ENCODE peak calls at places on chromosomes 13 and 19, in five cellular contexts. V is GM23338; K is psoas muscle; T is naive thymus-derived CD4-positive, alpha-beta T cell; L is PC-3. E is an unnamed sample.

GRCh38 chr19:54114340-54114826 is 1.1 kb downstream of the TFPT start:
- ATAC-seq in K (no peak), T (peak; percentile 21), L (peak; percentile 63), V (peak; percentile 17), E (no peak)

GRCh38 chr13:32733685-32734084 is 147.4 kb downstream of the PDS5B start:
- ATAC-seq in K (no peak), T (no peak), V (no peak), L (no peak), E (no peak)

GRCh38 chr19:6639439-6639838 is 30.5 kb downstream of the TNFSF14 start:
- ATAC-seq in L (peak; percentile 66), K (no peak), V (no peak), T (no peak), E (no peak)

GRCh38 chr19:16661480-16662034 is 618 bp downstream of the TMEM38A start:
- ATAC-seq in V (peak; percentile 3), K (peak; percentile 24), T (no peak), L (no peak), E (no peak)

GRCh38 chr13:93413972-93414717 is 187.5 kb downstream of the GPC6 start:
- ATAC-seq in T (no peak), K (no peak), L (no peak), V (peak; percentile 66), E (peak; percentile 28)

GRCh38 chr13:76764429-76764828 is 121.8 kb downstream of the KCTD12 start:
- ATAC-seq in K (peak; percentile 83), L (peak; percentile 61), V (no peak), T (peak; percentile 66), E (peak; percentile 92)

GRCh38 chr19:41776700-41777099 is 19.7 kb upstream of the CEACAM3 start:
- ATAC-seq in T (no peak), V (no peak), L (no peak), K (no peak), E (no peak)

GRCh38 chr19:45791744-45792481 is 732 bp downstream of the DMWD start:
- ATAC-seq in K (no peak), V (no peak), L (no peak), T (no peak), E (no peak)

GRCh38 chr19:41923045-41923788 is 5.0 kb downstream of the ERFL start:
- ATAC-seq in V (no peak), K (no peak), T (no peak), L (no peak), E (no peak)

GRCh38 chr19:51873097-51873496 is 14.7 kb downstream of the ZNF577 start:
- ATAC-seq in V (no peak), L (no peak), T (no peak), K (no peak), E (no peak)

GRCh38 chr13:36438594-36439483 is 6.5 kb downstream of the CCNA1 start:
- ATAC-seq in T (no peak), K (no peak), V (no peak), L (peak; percentile 80), E (no peak)

GRCh38 chr13:110907951-110908898 is 6.6 kb downstream of the ANKRD10 start:
- ATAC-seq in T (no peak), V (peak; percentile 86), K (peak; percentile 61), L (peak; percentile 90), E (no peak)

GRCh38 chr13:40656358-40656757 is 10.1 kb downstream of the FOXO1 start:
- ATAC-seq in L (no peak), T (no peak), K (no peak), V (no peak), E (no peak)

GRCh38 chr13:101712026-101712348 is 259.5 kb downstream of the ITGBL1 start:
- ATAC-seq in V (no peak), T (no peak), K (peak; percentile 13), L (no peak), E (peak; percentile 46)

GRCh38 chr19:33291623-33292534 is 10.5 kb downstream of the CEBPA start:
- ATAC-seq in V (no peak), T (no peak), K (no peak), L (no peak), E (no peak)
- H3K4me1 ChIP-seq in V (no peaks in the 10 kb centered on the region), T (no peaks in the 10 kb centered on the region), K (peaks cover 18% of the 10 kb centered on the region), L (peaks cover 43% of the 10 kb centered on the region), E (no peaks in the 10 kb centered on the region)

GRCh38 chr19:1850809-1851544 is 2.7 kb upstream of the REXO1 start:
- ATAC-seq in K (no peak), T (no peak), V (no peak), L (no peak), E (no peak)
- H3K4me1 ChIP-seq in K (peaks cover 29% of the 10 kb centered on the region), T (peaks cover 65% of the 10 kb centered on the region), V (peaks cover 21% of the 10 kb centered on the region), L (peaks cover 8% of the 10 kb centered on the region), E (peaks cover 65% of the 10 kb centered on the region)

GRCh38 chr19:10294368-10294697 is 4.6 kb downstream of the ICAM5 start:
- ATAC-seq in T (no peak), V (peak; percentile 12), L (no peak), K (no peak), E (no peak)

GRCh38 chr19:10292789-10293636 is 3.3 kb downstream of the ICAM5 start:
- ATAC-seq in K (no peak), L (no peak), T (no peak), V (peak; percentile 0), E (no peak)

GRCh38 chr19:10293637-10294367 is 4.0 kb downstream of the ICAM5 start:
- ATAC-seq in T (no peak), K (no peak), L (no peak), V (no peak), E (no peak)

GRCh38 chr19:10295305-10295846 is 5.6 kb downstream of the ICAM5 start:
- ATAC-seq in V (peak; percentile 12), K (no peak), L (no peak), T (peak; percentile 80), E (no peak)

GRCh38 chr19:10295847-10296591 is 6.3 kb downstream of the ICAM5 start:
- ATAC-seq in K (no peak), T (no peak), V (peak; percentile 4), L (no peak), E (no peak)
- H3K4me1 ChIP-seq in K (peaks cover 16% of the 10 kb centered on the region), T (peaks cover 39% of the 10 kb centered on the region), V (peaks cover 8% of the 10 kb centered on the region), L (peaks cover 8% of the 10 kb centered on the region), E (no peaks in the 10 kb centered on the region)

GRCh38 chr13:48266150-48266549 is 33.1 kb downstream of the ITM2B start:
- ATAC-seq in L (no peak), K (no peak), V (no peak), T (no peak), E (no peak)
- H3K4me1 ChIP-seq in L (peaks cover 12% of the 10 kb centered on the region), K (peaks cover 16% of the 10 kb centered on the region), V (peaks cover 6% of the 10 kb centered on the region), T (peaks cover 22% of the 10 kb centered on the region), E (no peaks in the 10 kb centered on the region)

DNA sequence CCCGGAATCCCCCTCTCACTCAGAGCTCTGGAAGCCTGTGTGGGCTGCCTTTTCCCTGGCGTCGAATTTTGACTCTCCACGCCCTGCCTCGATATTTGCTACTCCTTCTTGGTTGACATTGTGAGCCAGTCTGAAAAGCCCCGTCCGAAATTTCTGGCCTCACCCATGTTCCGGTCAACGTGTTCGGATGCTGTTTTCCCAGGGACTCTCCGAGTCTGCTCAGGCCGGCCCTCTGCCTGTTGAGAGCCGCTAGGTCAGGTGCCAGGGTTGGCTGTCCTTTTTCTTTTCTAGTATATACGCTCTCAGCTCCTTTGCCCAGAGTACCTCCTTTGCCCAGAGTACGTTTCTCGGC is 6.8 kb upstream of the DGKH start:
- ATAC-seq in V (peak; percentile 69), T (no peak), L (peak; percentile 49), K (peak; percentile 38), E (peak; percentile 23)
- H3K4me1 ChIP-seq in V (peaks cover 14% of the 10 kb centered on the region), T (peaks cover 7% of the 10 kb centered on the region), L (peaks cover 30% of the 10 kb centered on the region), K (no peaks in the 10 kb centered on the region), E (peaks cover 37% of the 10 kb centered on the region)

GRCh38 chr13:29566206-29566605 is 29.3 kb downstream of the SLC7A1 start:
- ATAC-seq in T (no peak), K (no peak), V (no peak), L (no peak), E (no peak)
- H3K4me1 ChIP-seq in T (no peaks in the 10 kb centered on the region), K (no peaks in the 10 kb centered on the region), V (peaks cover 89% of the 10 kb centered on the region), L (no peaks in the 10 kb centered on the region), E (no peaks in the 10 kb centered on the region)

DNA sequence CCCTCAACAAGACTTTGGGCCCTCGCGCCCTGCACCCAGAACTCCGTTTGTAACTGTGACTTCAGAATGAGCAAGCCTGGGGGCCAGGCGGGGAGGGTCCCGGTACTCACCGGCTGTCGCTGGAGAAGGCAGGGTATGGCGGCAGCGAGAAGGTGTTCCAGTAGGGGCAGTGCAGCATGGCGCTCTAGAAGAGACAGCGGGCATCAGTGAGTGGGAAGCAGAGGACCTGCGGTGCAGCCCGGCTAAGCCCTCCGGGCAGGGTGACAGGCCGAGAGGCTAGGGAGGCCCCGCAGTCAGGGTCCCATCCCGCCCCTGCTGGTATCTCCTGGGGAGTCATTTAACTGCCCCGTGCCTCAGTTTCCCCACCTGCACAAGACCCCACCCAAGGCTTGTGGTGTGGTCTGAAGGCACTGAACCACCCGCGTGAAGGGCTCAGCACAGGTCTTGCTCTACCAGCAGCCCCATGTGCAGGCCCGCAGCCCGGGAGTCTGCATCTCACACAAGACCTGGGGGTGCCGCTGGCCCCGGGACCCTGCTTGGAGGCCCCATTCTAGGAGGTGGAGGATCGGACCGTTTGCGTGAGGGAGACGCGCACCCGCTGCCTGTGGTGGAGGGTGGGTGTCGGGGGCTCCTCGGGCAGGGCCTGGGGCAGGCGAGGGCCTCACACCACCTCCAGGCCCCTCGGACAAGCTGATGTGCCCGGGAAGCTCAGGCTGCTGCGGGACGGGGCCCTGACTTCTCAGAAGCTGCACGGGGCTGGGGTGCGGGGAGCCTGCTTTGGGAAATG is 24.6 kb downstream of the SBNO2 start:
- ATAC-seq in K (no peak), L (no peak), V (no peak), T (no peak), E (no peak)
- H3K4me1 ChIP-seq in K (peaks cover 13% of the 10 kb centered on the region), L (no peaks in the 10 kb centered on the region), V (peaks cover 19% of the 10 kb centered on the region), T (no peaks in the 10 kb centered on the region), E (peaks cover 21% of the 10 kb centered on the region)

E was measured in gastroesophageal sphincter.